ENCODE peak calls at places on chromosome 7, in ten cellular contexts. F is neural progenitor cell; A is A549; P is RWPE2; Z is CD4-positive, alpha-beta memory T cell; W is ovary; O is aorta; B is H9; J is hepatocyte; Q is IMR-90. E is an unnamed sample.
A peak's percentile ranks its signal among the peaks of the same experiment; 100 is the strongest.

GRCh38 chr7:96674565-96674964 is 35.1 kb downstream of the SEM1 start:
- DNase-seq in F (no peak), A (no peak), P (no peak), Z (no peak), W (no peak), O (no peak), B (no peak), J (no peak), Q (no peak), E (no peak)

GRCh38 chr7:155204744-155205367 is 92.8 kb upstream of the INSIG1 start:
- DNase-seq in F (no peak), A (no peak), P (no peak), Z (no peak), W (no peak), O (no peak), B (no peak), J (no peak), Q (no peak), E (no peak)

GRCh38 chr7:148379693-148380092 is 210.9 kb upstream of the C7orf33 start:
- DNase-seq in F (no peak), A (no peak), P (no peak), Z (no peak), W (no peak), O (no peak), B (no peak), J (no peak), Q (no peak), E (no peak)

GRCh38 chr7:130961128-130961601 is 227.2 kb upstream of the KLF14 start:
- DNase-seq in F (no peak), A (no peak), P (no peak), Z (peak; percentile 90), W (no peak), O (no peak), B (no peak), J (no peak), Q (peak; percentile 77), E (no peak)

GRCh38 chr7:157683251-157684156 is 346.7 kb downstream of the DNAJB6 start:
- DNase-seq in F (peak; percentile 35), A (no peak), P (no peak), Z (no peak), W (no peak), O (no peak), B (peak; percentile 28), J (no peak), Q (no peak), E (no peak)

GRCh38 chr7:104548861-104549260 is 220.5 kb downstream of the LHFPL3 start:
- DNase-seq in F (no peak), A (no peak), P (no peak), Z (no peak), W (no peak), O (no peak), B (no peak), J (peak; percentile 8), Q (no peak), E (no peak)

GRCh38 chr7:16033233-16033632 is 346.8 kb upstream of the MEOX2 start:
- DNase-seq in F (no peak), A (no peak), P (no peak), Z (no peak), W (no peak), O (no peak), B (no peak), J (no peak), Q (no peak), E (no peak)

GRCh38 chr7:38751416-38751815 is 120.2 kb upstream of the AMPH start:
- DNase-seq in F (no peak), A (no peak), P (no peak), Z (no peak), W (no peak), O (no peak), B (no peak), J (no peak), Q (peak; percentile 10), E (no peak)

GRCh38 chr7:5445991-5446594 is 22.5 kb upstream of the TNRC18 start:
- DNase-seq in F (peak; percentile 2), A (no peak), P (no peak), Z (no peak), W (peak; percentile 48), O (no peak), B (no peak), J (no peak), Q (no peak), E (no peak)

GRCh38 chr7:25549315-25549933 is 321.1 kb upstream of the NPVF start:
- DNase-seq in F (peak; percentile 11), A (no peak), P (no peak), Z (no peak), W (peak; percentile 38), O (no peak), B (no peak), J (peak; percentile 35), Q (no peak), E (no peak)

GRCh38 chr7:44846816-44847508 is 925 bp downstream of the H2AZ2 start:
- DNase-seq in F (no peak), A (no peak), P (no peak), Z (no peak), W (no peak), O (no peak), B (no peak), J (no peak), Q (no peak), E (no peak)

GRCh38 chr7:40899151-40899550 is 764.3 kb downstream of the SUGCT start:
- DNase-seq in F (no peak), A (no peak), P (no peak), Z (no peak), W (no peak), O (no peak), B (no peak), J (no peak), Q (no peak), E (no peak)

GRCh38 chr7:40903872-40904271 is 769.1 kb downstream of the SUGCT start:
- DNase-seq in F (no peak), A (no peak), P (no peak), Z (no peak), W (no peak), O (no peak), B (no peak), J (no peak), Q (no peak), E (no peak)

DNA sequence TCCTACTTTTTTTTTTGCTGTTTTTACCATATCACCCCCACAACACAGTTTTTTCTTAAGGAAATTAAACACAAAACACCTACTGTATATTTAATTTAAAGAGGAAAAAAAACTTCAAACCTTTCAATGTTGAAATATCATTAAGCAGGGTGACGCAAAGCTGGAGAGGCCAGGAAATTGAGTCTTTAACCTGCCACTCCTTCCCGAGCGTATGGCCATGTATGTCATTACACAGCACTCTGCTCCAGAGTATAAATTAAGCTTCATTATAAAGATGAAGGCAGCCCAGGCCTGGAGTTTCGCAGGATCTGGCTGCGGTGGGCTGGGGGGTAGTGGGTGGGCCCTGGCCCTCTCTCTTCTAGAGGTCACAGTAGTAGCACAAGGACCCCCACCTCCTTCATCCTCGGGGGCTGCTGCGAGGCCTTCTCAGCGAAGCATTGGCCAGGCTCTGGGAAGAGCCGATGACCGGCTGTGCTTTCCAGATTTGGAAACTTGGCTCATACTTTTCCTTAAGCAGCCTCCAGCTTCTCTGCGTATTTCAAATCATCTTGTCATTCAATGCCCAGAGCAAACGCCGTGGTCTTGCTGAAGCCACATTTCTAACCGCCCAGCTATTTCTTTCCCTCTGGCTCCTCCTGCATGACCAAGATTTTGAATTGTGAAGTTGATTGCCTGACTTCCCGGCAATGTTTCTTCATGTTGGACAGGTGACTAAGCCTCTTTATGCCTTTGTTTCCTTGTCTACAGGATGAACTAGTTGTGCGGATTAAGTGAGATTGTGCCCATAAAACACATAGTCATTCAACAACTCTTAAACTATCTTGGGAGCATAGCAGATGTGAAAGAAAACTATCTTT is 765.1 kb downstream of the SUGCT start:
- DNase-seq in F (no peak), A (no peak), P (no peak), Z (no peak), W (no peak), O (no peak), B (no peak), J (no peak), Q (no peak), E (no peak)
- H3K4me1 ChIP-seq in F (no peaks in the 10 kb centered on the region), A (no peaks in the 10 kb centered on the region), P (peaks cover 11% of the 10 kb centered on the region), Z (no peaks in the 10 kb centered on the region), W (no peaks in the 10 kb centered on the region), O (no peaks in the 10 kb centered on the region), B (no peaks in the 10 kb centered on the region), J (no peaks in the 10 kb centered on the region), Q (no peaks in the 10 kb centered on the region), E (no peaks in the 10 kb centered on the region)

GRCh38 chr7:47329320-47329926 is 252.5 kb downstream of the TNS3 start:
- DNase-seq in F (no peak), A (no peak), P (no peak), Z (no peak), W (no peak), O (peak; percentile 68), B (no peak), J (no peak), Q (peak; percentile 44), E (peak; percentile 40)
- H3K27ac ChIP-seq in F (no peak overlapping the region), A (peak overlapping the region; percentile 3), P (peak overlapping the region; percentile 71), Z (no peak overlapping the region), W (peak overlapping the region; percentile 81), O (no peak overlapping the region), B (no peak overlapping the region), J (peak overlapping the region; percentile 94), Q (peak overlapping the region; percentile 77), E (peak overlapping the region; percentile 98)

GRCh38 chr7:64087501-64087900 is 42.3 kb downstream of the ZNF727 start:
- DNase-seq in F (no peak), A (no peak), P (no peak), Z (no peak), W (no peak), O (peak; percentile 45), B (no peak), J (no peak), Q (no peak), E (no peak)
- H3K9me3 ChIP-seq in F (peaks cover 24% of the 10 kb centered on the region), A (peaks cover 13% of the 10 kb centered on the region), P (peaks cover 2% of the 10 kb centered on the region), Z (no peaks in the 10 kb centered on the region), W (peaks cover 5% of the 10 kb centered on the region), O (peaks cover 22% of the 10 kb centered on the region), B (peaks cover 77% of the 10 kb centered on the region), J (no peaks in the 10 kb centered on the region), Q (peaks cover 37% of the 10 kb centered on the region), E (no peaks in the 10 kb centered on the region)

GRCh38 chr7:35831208-35831607 is 30.4 kb downstream of the SEPTIN7 start:
- DNase-seq in F (peak; percentile 9), A (no peak), P (no peak), Z (no peak), W (no peak), O (no peak), B (no peak), J (no peak), Q (peak; percentile 50), E (no peak)

GRCh38 chr7:35826751-35827150 is 25.9 kb downstream of the SEPTIN7 start:
- DNase-seq in F (no peak), A (no peak), P (no peak), Z (no peak), W (no peak), O (no peak), B (no peak), J (no peak), Q (no peak), E (no peak)

GRCh38 chr7:35823440-35823839 is 22.6 kb downstream of the SEPTIN7 start:
- DNase-seq in F (no peak), A (no peak), P (no peak), Z (no peak), W (no peak), O (no peak), B (no peak), J (no peak), Q (no peak), E (no peak)

GRCh38 chr7:35825984-35826383 is 25.1 kb downstream of the SEPTIN7 start:
- DNase-seq in F (no peak), A (no peak), P (no peak), Z (no peak), W (no peak), O (no peak), B (no peak), J (no peak), Q (no peak), E (no peak)

GRCh38 chr7:35828817-35829216 is 28.0 kb downstream of the SEPTIN7 start:
- DNase-seq in F (no peak), A (no peak), P (no peak), Z (no peak), W (no peak), O (no peak), B (no peak), J (no peak), Q (no peak), E (no peak)
- H3K4me1 ChIP-seq in F (peaks cover 13% of the 10 kb centered on the region), A (peaks cover 19% of the 10 kb centered on the region), P (peaks cover 57% of the 10 kb centered on the region), Z (peaks cover 60% of the 10 kb centered on the region), W (peaks cover 4% of the 10 kb centered on the region), O (peaks cover 3% of the 10 kb centered on the region), B (no peaks in the 10 kb centered on the region), J (peaks cover 9% of the 10 kb centered on the region), Q (peaks cover 11% of the 10 kb centered on the region), E (peaks cover 94% of the 10 kb centered on the region)

E was measured in left ventricle myocardium inferior.